ENCODE peak calls at places on chromosomes 4 and X, in eight cellular contexts. D is cerebellum, G is NCI-H774, N is NCI-H524 treated with DMSO at 0.1 percent for 48 hours, P is foreskin fibroblast, W is fibroblast of pulmonary artery, Z is left ventricle myocardium superior, H is activated T-helper 1 cell treated with Interleukin-2 at 50 U/mL for 16 hours. V is an unnamed sample.

GRCh38 chr4:174855043-174855442 is 26.0 kb upstream of the GLRA3 start:
- DNase-seq in D (no peak), Z (no peak), H (no peak), P (no peak), N (no peak), W (no peak), G (no peak), V (no peak)

GRCh38 chrX:5586726-5587125 is 641.9 kb downstream of the NLGN4X start:
- DNase-seq in W (no peak), D (no peak), G (no peak), P (no peak), Z (no peak), H (no peak), N (peak; percentile 22), V (no peak)

GRCh38 chr4:16693040-16693506 is 205.4 kb downstream of the LDB2 start:
- DNase-seq in G (no peak), Z (no peak), W (no peak), H (no peak), P (no peak), N (no peak), D (no peak), V (no peak)

GRCh38 chrX:147478899-147479298 is 432.8 kb upstream of the FMR1 start:
- DNase-seq in H (no peak), D (no peak), W (no peak), N (no peak), G (no peak), Z (no peak), P (no peak), V (no peak)

GRCh38 chrX:47091149-47091775 is 13.0 kb downstream of the RGN start:
- DNase-seq in P (peak; percentile 42), N (no peak), W (peak; percentile 21), D (no peak), G (no peak), H (no peak), Z (no peak), V (no peak)

GRCh38 chr4:1523506-1523905 is 117.3 kb upstream of the NKX1-1 start:
- DNase-seq in D (no peak), Z (peak; percentile 7), N (no peak), P (no peak), H (no peak), W (no peak), G (no peak), V (no peak)

GRCh38 chrX:102720237-102721168 is at the start of gene GPRASP3:
- DNase-seq in G (peak; percentile 1), N (peak; percentile 13), Z (peak; percentile 80), D (peak; percentile 81), W (peak; percentile 67), P (peak; percentile 83), H (peak; percentile 44), V (no peak)

GRCh38 chr4:159229164-159229563 is 126.3 kb downstream of the RAPGEF2 start:
- DNase-seq in N (no peak), H (no peak), G (no peak), Z (no peak), W (peak; percentile 87), P (peak; percentile 42), D (no peak), V (peak; percentile 80)

GRCh38 chrX:44451056-44451455 is 91.6 kb downstream of the FUNDC1 start:
- DNase-seq in W (no peak), D (no peak), P (no peak), Z (no peak), G (no peak), H (no peak), N (peak; percentile 67), V (no peak)

GRCh38 chr4:109079177-109079576 is 223.3 kb downstream of the COL25A1 start:
- DNase-seq in D (no peak), H (no peak), G (no peak), P (peak; percentile 43), W (peak; percentile 16), N (no peak), Z (no peak), V (no peak)

GRCh38 chrX:108945883-108946523 is 209.6 kb upstream of the IRS4 start:
- DNase-seq in H (no peak), W (no peak), P (no peak), D (no peak), N (no peak), Z (no peak), G (no peak), V (no peak)

GRCh38 chr4:25834411-25835107 is 28.2 kb downstream of the SEL1L3 start:
- DNase-seq in H (no peak), N (peak; percentile 90), G (no peak), D (no peak), Z (no peak), W (no peak), P (no peak), V (no peak)

GRCh38 chrX:140447150-140447549 is 57.7 kb downstream of the SOX3 start:
- DNase-seq in G (no peak), Z (no peak), P (no peak), N (no peak), D (no peak), W (no peak), H (no peak), V (no peak)

GRCh38 chrX:73768120-73768519 is 205.1 kb downstream of the CHIC1 start:
- DNase-seq in P (no peak), Z (no peak), G (no peak), H (no peak), N (no peak), W (no peak), D (no peak), V (peak; percentile 3)

GRCh38 chrX:103656623-103657022 is 27.8 kb downstream of the TCEAL1 start:
- DNase-seq in W (no peak), P (peak; percentile 90), N (no peak), D (no peak), G (no peak), H (no peak), Z (no peak), V (no peak)

GRCh38 chr4:69044247-69044646 is 52.0 kb upstream of the UGT2B7 start:
- DNase-seq in D (no peak), G (no peak), W (peak; percentile 13), P (peak; percentile 36), Z (no peak), N (no peak), H (no peak), V (no peak)

GRCh38 chrX:145817666-145818521 is at the start of gene SLITRK2:
- DNase-seq in Z (peak; percentile 22), P (no peak), G (no peak), W (no peak), D (no peak), N (no peak), H (no peak), V (no peak)

GRCh38 chrX:100817340-100817739 is 2.9 kb upstream of the CSTF2 start:
- DNase-seq in H (no peak), W (no peak), G (no peak), D (no peak), P (no peak), Z (no peak), N (no peak), V (no peak)

GRCh38 chr4:132332932-132333722 is 816.0 kb upstream of the PCDH10 start:
- DNase-seq in N (no peak), G (no peak), W (peak; percentile 20), H (no peak), P (peak; percentile 19), D (no peak), Z (no peak), V (peak; percentile 3)

GRCh38 chr4:77927991-77928925 is 65.6 kb downstream of the MRPL1 start:
- DNase-seq in W (peak; percentile 78), P (peak; percentile 77), H (no peak), N (no peak), D (no peak), G (peak; percentile 31), Z (no peak), V (peak; percentile 51)

GRCh38 chr4:8394125-8394524 is 46.4 kb downstream of the ACOX3 start:
- DNase-seq in N (no peak), D (no peak), Z (peak; percentile 91), H (no peak), W (peak; percentile 68), G (no peak), P (peak; percentile 79), V (no peak)

GRCh38 chr4:129092636-129093172 is 635 bp downstream of the SCLT1 start:
- DNase-seq in P (peak; percentile 35), G (no peak), D (peak; percentile 12), W (peak; percentile 30), N (peak; percentile 0), Z (no peak), H (no peak), V (no peak)

GRCh38 chr4:43238556-43238955 is 346.0 kb downstream of the GRXCR1 start:
- DNase-seq in N (no peak), Z (no peak), G (no peak), W (no peak), D (no peak), P (no peak), H (no peak), V (no peak)

GRCh38 chrX:11261260-11261659 is 32.0 kb upstream of the AMELX start:
- DNase-seq in W (peak; percentile 58), Z (no peak), G (no peak), P (peak; percentile 75), N (no peak), D (no peak), H (no peak), V (no peak)